ENCODE peak calls at places on chromosomes 11 and 22, in five cellular contexts. A is stimulated activated CD4-positive, alpha-beta T cell treated with anti-CD3 and anti-CD28 coated beads, TNF-alpha, amount 100 ng/mL, for 1 hour; L is brain microvascular endothelial cell; K is DMS153; N is NCI-H446. I is an unnamed sample.
A peak's percentile ranks its signal among the peaks of the same experiment; 100 is the strongest.

GRCh38 chr11:72641900-72642814 is 32.1 kb downstream of the PDE2A start:
- DNase-seq in A (no peak), L (no peak), K (no peak), N (no peak), I (no peak)

GRCh38 chr11:33970984-33971466 is 79.1 kb upstream of the LMO2 start:
- DNase-seq in A (no peak), L (peak; percentile 47), K (peak; percentile 33), N (peak; percentile 87), I (peak; percentile 52)

GRCh38 chr11:102611291-102611690 is 13.8 kb downstream of the MMP20 start:
- DNase-seq in A (no peak), L (no peak), K (no peak), N (no peak), I (no peak)

GRCh38 chr11:96154802-96155520 is 188.0 kb downstream of the MAML2 start:
- DNase-seq in A (no peak), L (peak; percentile 77), K (no peak), N (peak; percentile 83), I (peak; percentile 76)

GRCh38 chr11:40186401-40187091 is 1272.9 kb downstream of the LRRC4C start:
- DNase-seq in A (no peak), L (no peak), K (peak; percentile 91), N (no peak), I (no peak)

GRCh38 chr22:46019351-46019750 is 42.4 kb upstream of the WNT7B start:
- DNase-seq in A (no peak), L (no peak), K (no peak), N (no peak), I (no peak)

GRCh38 chr11:106644824-106645223 is 373.5 kb downstream of the GUCY1A2 start:
- DNase-seq in A (no peak), L (peak; percentile 51), K (no peak), N (no peak), I (peak; percentile 45)

GRCh38 chr11:128726464-128727139 is 32.7 kb downstream of the FLI1 start:
- DNase-seq in A (no peak), L (no peak), K (no peak), N (no peak), I (no peak)

GRCh38 chr11:97015327-97015726 is 625.5 kb downstream of the JRKL start:
- DNase-seq in A (no peak), L (no peak), K (no peak), N (no peak), I (no peak)

GRCh38 chr11:69718147-69718546 is 14.3 kb upstream of the FGF19 start:
- DNase-seq in A (peak; percentile 2), L (peak; percentile 23), K (peak; percentile 38), N (peak; percentile 22), I (peak; percentile 9)

GRCh38 chr11:124886978-124887666 is 10.5 kb downstream of the ROBO4 start:
- DNase-seq in A (no peak), L (no peak), K (no peak), N (no peak), I (no peak)

GRCh38 chr11:8289426-8290047 is 25.9 kb upstream of the LMO1 start:
- DNase-seq in A (no peak), L (no peak), K (peak; percentile 4), N (no peak), I (no peak)

GRCh38 chr11:79461144-79461543 is 20.3 kb upstream of the TENM4 start:
- DNase-seq in A (no peak), L (no peak), K (no peak), N (peak; percentile 50), I (peak; percentile 51)

GRCh38 chr22:48352086-48352911 is 1475.4 kb downstream of the BRD1 start:
- DNase-seq in A (no peak), L (no peak), K (no peak), N (no peak), I (no peak)

GRCh38 chr11:119617343-119617713 is 111.7 kb downstream of the NECTIN1 start:
- DNase-seq in A (no peak), L (no peak), K (no peak), N (no peak), I (no peak)

GRCh38 chr11:99020324-99021225 is at the start of gene CNTN5:
- DNase-seq in A (no peak), L (peak; percentile 35), K (peak; percentile 43), N (peak; percentile 50), I (peak; percentile 47)

GRCh38 chr11:30091246-30091645 is 74.4 kb upstream of the KCNA4 start:
- DNase-seq in A (no peak), L (no peak), K (no peak), N (no peak), I (no peak)

I was measured in astrocyte of the spinal cord.